ENCODE peak calls at places on chromosomes 11 and 22, in four cellular contexts. V, L, W and Z are unnamed samples.

GRCh38 chr11:79100093-79100704 is 340.6 kb downstream of the TENM4 start:
- DNase-seq in V (no peak), L (no peak), W (no peak), Z (no peak)

GRCh38 chr11:96045622-96046456 is 121.9 kb upstream of the MTMR2 start:
- DNase-seq in V (no peak), L (no peak), W (no peak), Z (no peak)

GRCh38 chr11:109960831-109961230 is 132.4 kb upstream of the ZC3H12C start:
- DNase-seq in V (no peak), L (no peak), W (peak; percentile 32), Z (no peak)

GRCh38 chr22:50371101-50371648 is 28.0 kb downstream of the PPP6R2 start:
- DNase-seq in V (no peak), L (no peak), W (no peak), Z (no peak)

GRCh38 chr11:66247801-66248200 is 20.6 kb upstream of the RAB1B start:
- DNase-seq in V (no peak), L (no peak), W (no peak), Z (no peak)

GRCh38 chr11:61254403-61255025 is 13.5 kb downstream of the PGA5 start:
- DNase-seq in V (peak; percentile 52), L (no peak), W (peak; percentile 48), Z (peak; percentile 31)

GRCh38 chr11:40921256-40921655 is 538.2 kb downstream of the LRRC4C start:
- DNase-seq in V (no peak), L (no peak), W (no peak), Z (no peak)

GRCh38 chr11:34588701-34589100 is 32.2 kb upstream of the EHF start:
- DNase-seq in V (no peak), L (no peak), W (no peak), Z (no peak)

GRCh38 chr22:44669725-44670027 is 32.3 kb upstream of the PRR5 start:
- DNase-seq in V (no peak), L (no peak), W (no peak), Z (no peak)

GRCh38 chr22:30943368-30943767 is 25.2 kb downstream of the MORC2 start:
- DNase-seq in V (peak; percentile 81), L (no peak), W (no peak), Z (peak; percentile 81)

GRCh38 chr11:73912045-73912444 is 35.2 kb downstream of the PAAF1 start:
- DNase-seq in V (no peak), L (no peak), W (no peak), Z (no peak)

GRCh38 chr11:64372802-64373597 is 14.0 kb downstream of the RPS6KA4 start:
- DNase-seq in V (no peak), L (no peak), W (no peak), Z (no peak)

GRCh38 chr11:9760180-9760550 is 96.3 kb downstream of the SWAP70 start:
- DNase-seq in V (no peak), L (no peak), W (no peak), Z (no peak)

GRCh38 chr22:46652081-46652929 is 32.1 kb downstream of the GRAMD4 start:
- DNase-seq in V (no peak), L (no peak), W (no peak), Z (no peak)

GRCh38 chr22:46651316-46651715 is 31.1 kb downstream of the GRAMD4 start:
- DNase-seq in V (no peak), L (no peak), W (no peak), Z (no peak)

GRCh38 chr22:46650078-46650810 is 30.1 kb downstream of the GRAMD4 start:
- DNase-seq in V (no peak), L (no peak), W (no peak), Z (no peak)

GRCh38 chr22:46646531-46647211 is 26.5 kb downstream of the GRAMD4 start:
- DNase-seq in V (no peak), L (no peak), W (no peak), Z (no peak)

GRCh38 chr22:46649176-46650077 is 29.2 kb downstream of the GRAMD4 start:
- DNase-seq in V (no peak), L (no peak), W (no peak), Z (no peak)
- H3K4me1 ChIP-seq in V (peaks cover 3% of the 10 kb centered on the region), L (peaks cover 22% of the 10 kb centered on the region), W (peaks cover 8% of the 10 kb centered on the region), Z (peaks cover 10% of the 10 kb centered on the region)

GRCh38 chr11:75099635-75100034 is 3.0 kb upstream of the OR2AT4 start:
- DNase-seq in V (no peak), L (no peak), W (no peak), Z (no peak)
- H3K4me3 ChIP-seq in V (no peak overlapping the region), L (no peak overlapping the region), W (no peak overlapping the region), Z (no peak overlapping the region)

GRCh38 chr11:3152471-3153110 is 12.5 kb downstream of the OSBPL5 start:
- DNase-seq in V (no peak), L (no peak), W (no peak), Z (no peak)
- H3K4me1 ChIP-seq in V (peaks cover 10% of the 10 kb centered on the region), L (peaks cover 46% of the 10 kb centered on the region), W (peaks cover 27% of the 10 kb centered on the region), Z (no peaks in the 10 kb centered on the region)

DNA sequence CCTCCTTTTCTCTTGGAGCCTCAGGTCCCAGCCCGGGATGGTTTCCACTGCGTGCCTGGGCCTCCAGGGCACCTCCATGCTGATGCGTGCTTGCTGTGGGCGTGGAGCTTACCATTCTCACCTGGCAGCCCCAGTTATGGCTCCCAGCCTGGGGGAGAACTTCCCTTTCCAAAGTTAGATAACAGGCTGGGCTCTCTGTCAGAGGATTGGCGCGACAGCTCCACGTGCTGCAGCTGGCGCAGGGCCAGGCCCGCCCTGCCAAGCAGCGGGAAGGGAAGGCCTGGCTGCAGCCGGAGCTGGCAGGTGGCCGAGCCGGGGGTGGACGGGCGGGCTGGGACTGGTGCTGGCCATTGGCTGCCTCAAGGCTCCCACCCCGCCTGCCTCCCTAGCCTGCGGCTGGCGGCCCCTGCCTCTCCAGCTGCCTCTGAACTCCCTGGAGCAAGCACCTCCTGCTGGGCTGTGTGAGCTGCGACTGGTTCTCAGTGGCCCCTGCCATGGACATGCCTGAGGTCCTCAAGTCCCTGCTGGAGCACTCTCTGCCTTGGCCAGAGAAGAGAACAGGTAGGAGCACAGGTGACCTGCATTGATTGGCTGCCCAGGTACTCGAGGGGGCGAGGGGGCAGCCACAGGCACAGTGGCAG is 14.6 kb upstream of the TEF start:
- DNase-seq in V (no peak), L (no peak), W (no peak), Z (no peak)
- H3K4me3 ChIP-seq in V (no peak overlapping the region), L (peak overlapping the region; percentile 22), W (no peak overlapping the region), Z (no peak overlapping the region)

DNA sequence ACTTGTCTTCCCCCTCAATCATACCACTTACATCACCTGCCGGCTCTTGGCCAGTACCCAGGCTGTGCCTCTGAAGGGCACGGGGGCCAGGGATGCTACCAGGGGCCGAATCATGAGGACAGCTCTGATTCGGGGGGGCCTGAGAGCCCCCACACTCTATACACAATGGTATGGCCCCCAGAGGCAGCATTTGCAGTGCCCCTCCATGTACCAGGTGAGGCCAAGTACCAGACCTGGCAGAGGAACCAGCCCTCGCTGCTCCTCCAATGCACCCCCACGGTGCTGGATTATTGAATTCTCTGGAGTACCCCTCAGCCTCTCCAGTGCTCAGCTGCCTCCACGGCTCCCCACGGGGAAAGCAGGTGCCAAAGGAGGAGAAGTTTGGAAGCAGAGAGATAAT is 70.1 kb downstream of the THAP12 start:
- DNase-seq in V (no peak), L (no peak), W (no peak), Z (no peak)
- H3K4me1 ChIP-seq in V (no peaks in the 10 kb centered on the region), L (no peaks in the 10 kb centered on the region), W (peaks cover 8% of the 10 kb centered on the region), Z (no peaks in the 10 kb centered on the region)

DNA sequence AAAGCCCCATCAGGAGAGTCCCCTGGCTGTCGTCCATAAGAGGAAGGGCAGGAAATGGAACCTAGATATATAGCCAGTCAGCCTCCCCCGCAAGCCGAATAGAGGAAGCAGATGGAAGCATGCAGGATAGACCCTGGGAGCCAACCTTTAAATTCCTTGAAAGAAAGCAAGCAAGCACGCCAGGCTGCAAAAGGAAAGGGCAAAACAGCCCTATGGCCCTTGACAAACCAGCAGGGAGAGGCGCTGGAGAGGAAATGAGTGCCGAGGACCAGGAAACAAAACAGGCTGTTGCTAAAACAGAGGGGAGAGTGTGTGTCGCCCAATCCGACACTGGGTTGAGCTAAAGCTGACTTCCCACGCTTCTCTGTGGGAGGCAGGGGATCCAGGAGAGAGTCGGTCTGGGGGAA is 203.5 kb upstream of the MTNR1B start:
- DNase-seq in V (no peak), L (no peak), W (peak; percentile 12), Z (no peak)
- H3K4me3 ChIP-seq in V (peak overlapping the region; percentile 11), L (no peak overlapping the region), W (no peak overlapping the region), Z (no peak overlapping the region)

DNA sequence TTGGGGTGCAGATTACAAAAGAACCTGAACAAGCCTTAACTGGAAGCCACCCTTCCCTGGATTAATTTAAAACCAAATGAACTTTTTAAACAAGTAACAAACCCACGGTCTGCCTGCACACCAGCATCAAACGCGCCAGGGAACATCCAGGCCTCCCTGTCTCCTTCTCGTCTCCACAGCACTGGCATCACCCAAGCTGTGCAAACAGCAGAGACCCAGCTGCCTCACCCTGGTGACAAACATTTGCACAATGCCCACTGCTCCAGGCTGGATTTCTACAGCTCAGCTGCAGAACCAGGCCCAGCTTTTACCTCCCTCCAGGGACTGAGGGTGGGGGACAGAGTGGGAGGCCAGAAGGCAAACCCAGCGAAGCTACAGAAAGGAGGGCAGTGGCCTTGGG is 7.0 kb downstream of the RPL3 start:
- DNase-seq in V (no peak), L (no peak), W (no peak), Z (no peak)
- H3K4me1 ChIP-seq in V (peaks cover 33% of the 10 kb centered on the region), L (peaks cover 71% of the 10 kb centered on the region), W (peaks cover 23% of the 10 kb centered on the region), Z (peaks cover 20% of the 10 kb centered on the region)

GRCh38 chr22:21101877-21102638 is 56.3 kb downstream of the LRRC74B start:
- DNase-seq in V (no peak), L (no peak), W (no peak), Z (no peak)

GRCh38 chr22:21098099-21098671 is 52.4 kb downstream of the LRRC74B start:
- DNase-seq in V (no peak), L (no peak), W (no peak), Z (no peak)

GRCh38 chr22:21100149-21101032 is 54.6 kb downstream of the LRRC74B start:
- DNase-seq in V (no peak), L (no peak), W (no peak), Z (no peak)

GRCh38 chr22:21102659-21103267 is 57.0 kb downstream of the LRRC74B start:
- DNase-seq in V (peak; percentile 70), L (no peak), W (peak; percentile 81), Z (peak; percentile 57)

GRCh38 chr22:21099578-21099977 is 53.8 kb downstream of the LRRC74B start:
- DNase-seq in V (no peak), L (no peak), W (no peak), Z (no peak)
- H3K4me3 ChIP-seq in V (no peak overlapping the region), L (no peak overlapping the region), W (no peak overlapping the region), Z (no peak overlapping the region)

DNA sequence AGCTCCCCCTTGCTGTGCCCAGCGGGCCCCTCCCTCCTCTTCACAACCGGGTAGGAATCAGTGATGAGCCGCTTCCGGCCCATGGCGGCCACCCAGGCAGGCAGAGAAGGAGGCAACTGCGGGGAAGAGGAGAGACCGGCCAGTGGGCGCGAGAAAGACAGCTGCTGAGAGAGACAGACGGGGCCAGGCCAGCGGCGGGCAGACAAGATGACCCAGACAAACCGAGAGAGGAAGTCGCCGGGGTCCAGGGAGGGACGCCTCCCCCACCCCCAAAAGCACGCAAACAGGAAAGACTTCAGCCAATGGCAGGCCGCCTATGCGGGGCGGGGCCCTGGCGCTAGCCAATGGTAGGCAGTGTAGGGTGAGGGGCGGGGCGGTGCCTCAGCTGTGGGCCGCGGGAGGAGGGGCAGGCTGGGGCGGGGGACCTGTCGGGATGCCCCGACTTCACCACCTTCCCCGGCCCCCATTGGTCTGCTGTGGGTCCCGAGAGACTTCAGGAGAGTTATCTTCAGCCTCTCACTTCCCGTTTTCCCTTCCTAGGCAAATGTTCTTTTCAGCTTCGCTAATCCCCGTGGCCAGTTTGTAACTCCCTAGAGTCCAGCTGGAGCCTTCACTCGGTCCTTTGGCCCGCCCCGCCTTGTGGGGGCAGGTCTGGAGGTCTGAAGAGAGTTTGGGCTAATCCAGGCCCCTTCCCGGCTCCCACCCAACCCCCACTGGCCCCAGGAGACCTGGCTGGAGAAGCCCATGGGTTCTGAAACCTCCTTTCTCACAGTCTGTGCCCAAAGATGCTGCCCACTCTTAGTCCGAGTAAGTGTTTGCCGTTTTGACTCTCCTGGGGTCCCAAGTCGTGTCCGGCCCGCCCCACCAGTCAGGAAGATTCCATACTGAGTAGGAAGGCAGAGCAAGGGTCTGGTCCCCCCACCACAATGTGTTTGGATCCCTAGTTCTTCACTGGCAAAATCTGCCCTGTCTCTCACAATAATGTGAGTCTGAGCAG is at the start of gene POLD4:
- DNase-seq in V (peak; percentile 95), L (peak; percentile 95), W (peak; percentile 92), Z (peak; percentile 97)
- H3K4me1 ChIP-seq in V (peaks cover 45% of the 10 kb centered on the region), L (peaks cover 63% of the 10 kb centered on the region), W (peaks cover 22% of the 10 kb centered on the region), Z (peaks cover 58% of the 10 kb centered on the region)